ENCODE peak calls at places on chromosomes 7 and 10, in nine cellular contexts. One of them, this sample, is unnamed.

GRCh38 chr10:13930123-13930522 is 343.4 kb downstream of the PRPF18 start:
- DNase-seq in endothelial cell of umbilical vein: no peak
- DNase-seq in adrenal gland: no peak
- DNase-seq in IMR-90: no peak
- DNase-seq in HCT116: no peak
- DNase-seq in transverse colon: no peak
- DNase-seq in A549: no peak
- DNase-seq in erythroblast: peak
- DNase-seq in lower leg skin: no peak
- DNase-seq in this sample: no peak

GRCh38 chr7:64993901-64994300 is 3.1 kb upstream of the ZNF117 start:
- DNase-seq in endothelial cell of umbilical vein: no peak
- DNase-seq in adrenal gland: no peak
- DNase-seq in IMR-90: no peak
- DNase-seq in HCT116: no peak
- DNase-seq in transverse colon: no peak
- DNase-seq in A549: no peak
- DNase-seq in erythroblast: no peak
- DNase-seq in lower leg skin: no peak
- DNase-seq in this sample: no peak

GRCh38 chr7:41656357-41656756 is 46.5 kb downstream of the INHBA start:
- DNase-seq in endothelial cell of umbilical vein: peak
- DNase-seq in adrenal gland: no peak
- DNase-seq in IMR-90: peak
- DNase-seq in HCT116: no peak
- DNase-seq in transverse colon: no peak
- DNase-seq in A549: no peak
- DNase-seq in erythroblast: no peak
- DNase-seq in lower leg skin: no peak
- DNase-seq in this sample: no peak

GRCh38 chr7:3427957-3428356 is 126.9 kb downstream of the SDK1 start:
- DNase-seq in endothelial cell of umbilical vein: no peak
- DNase-seq in adrenal gland: no peak
- DNase-seq in IMR-90: no peak
- DNase-seq in HCT116: peak
- DNase-seq in transverse colon: no peak
- DNase-seq in A549: no peak
- DNase-seq in erythroblast: no peak
- DNase-seq in lower leg skin: no peak
- DNase-seq in this sample: no peak

GRCh38 chr7:24669971-24670591 is 87.2 kb downstream of the GSDME start:
- DNase-seq in endothelial cell of umbilical vein: peak
- DNase-seq in adrenal gland: no peak
- DNase-seq in IMR-90: no peak
- DNase-seq in HCT116: no peak
- DNase-seq in transverse colon: no peak
- DNase-seq in A549: no peak
- DNase-seq in erythroblast: no peak
- DNase-seq in lower leg skin: no peak
- DNase-seq in this sample: no peak

GRCh38 chr10:114893248-114893647 is 44.7 kb upstream of the TRUB1 start:
- DNase-seq in endothelial cell of umbilical vein: no peak
- DNase-seq in adrenal gland: no peak
- DNase-seq in IMR-90: peak
- DNase-seq in HCT116: peak
- DNase-seq in transverse colon: no peak
- DNase-seq in A549: no peak
- DNase-seq in erythroblast: peak
- DNase-seq in lower leg skin: no peak
- DNase-seq in this sample: no peak

GRCh38 chr10:106182542-106182941 is 982.0 kb downstream of the SORCS1 start:
- DNase-seq in endothelial cell of umbilical vein: no peak
- DNase-seq in adrenal gland: no peak
- DNase-seq in IMR-90: no peak
- DNase-seq in HCT116: no peak
- DNase-seq in transverse colon: no peak
- DNase-seq in A549: no peak
- DNase-seq in erythroblast: no peak
- DNase-seq in lower leg skin: no peak
- DNase-seq in this sample: no peak

GRCh38 chr10:90032519-90032918 is 331.1 kb downstream of the KIF20B start:
- DNase-seq in endothelial cell of umbilical vein: no peak
- DNase-seq in adrenal gland: no peak
- DNase-seq in IMR-90: no peak
- DNase-seq in HCT116: no peak
- DNase-seq in transverse colon: no peak
- DNase-seq in A549: no peak
- DNase-seq in erythroblast: no peak
- DNase-seq in lower leg skin: no peak
- DNase-seq in this sample: no peak

GRCh38 chr7:132590162-132590561 is 13.9 kb upstream of the PLXNA4 start:
- DNase-seq in endothelial cell of umbilical vein: peak
- DNase-seq in adrenal gland: no peak
- DNase-seq in IMR-90: no peak
- DNase-seq in HCT116: no peak
- DNase-seq in transverse colon: no peak
- DNase-seq in A549: no peak
- DNase-seq in erythroblast: no peak
- DNase-seq in lower leg skin: no peak
- DNase-seq in this sample: no peak

GRCh38 chr10:13971586-13972475 is 358.9 kb downstream of the FRMD4A start:
- DNase-seq in endothelial cell of umbilical vein: peak
- DNase-seq in adrenal gland: no peak
- DNase-seq in IMR-90: peak
- DNase-seq in HCT116: no peak
- DNase-seq in transverse colon: no peak
- DNase-seq in A549: no peak
- DNase-seq in erythroblast: no peak
- DNase-seq in lower leg skin: no peak
- DNase-seq in this sample: no peak

GRCh38 chr7:143384741-143385631 is 3.8 kb downstream of the ZYX start:
- DNase-seq in endothelial cell of umbilical vein: no peak
- DNase-seq in adrenal gland: no peak
- DNase-seq in IMR-90: no peak
- DNase-seq in HCT116: no peak
- DNase-seq in transverse colon: no peak
- DNase-seq in A549: no peak
- DNase-seq in erythroblast: no peak
- DNase-seq in lower leg skin: peak
- DNase-seq in this sample: no peak
- TF ChIP-seq POLR2A in endothelial cell of umbilical vein: peak
- TF ChIP-seq POLR2A in adrenal gland: no peak
- TF ChIP-seq POLR2A in IMR-90: no peak
- TF ChIP-seq POLR2A in HCT116: no peak
- TF ChIP-seq POLR2A in transverse colon: no peak
- TF ChIP-seq POLR2A in A549: no peak
- TF ChIP-seq POLR2A in erythroblast: no peak
- TF ChIP-seq POLR2A in lower leg skin: no peak
- TF ChIP-seq POLR2A in this sample: no peak

GRCh38 chr10:72274730-72275350 is 1.1 kb downstream of the DDIT4 start:
- DNase-seq in endothelial cell of umbilical vein: peak
- DNase-seq in adrenal gland: peak
- DNase-seq in IMR-90: peak
- DNase-seq in HCT116: no peak
- DNase-seq in transverse colon: peak
- DNase-seq in A549: peak
- DNase-seq in erythroblast: peak
- DNase-seq in lower leg skin: peak
- DNase-seq in this sample: no peak

GRCh38 chr10:72272689-72273409 is 875 bp upstream of the DDIT4 start:
- DNase-seq in endothelial cell of umbilical vein: peak
- DNase-seq in adrenal gland: peak
- DNase-seq in IMR-90: peak
- DNase-seq in HCT116: peak
- DNase-seq in transverse colon: peak
- DNase-seq in A549: peak
- DNase-seq in erythroblast: peak
- DNase-seq in lower leg skin: peak
- DNase-seq in this sample: peak

GRCh38 chr10:72274213-72274729 is 547 bp downstream of the DDIT4 start:
- DNase-seq in endothelial cell of umbilical vein: no peak
- DNase-seq in adrenal gland: peak
- DNase-seq in IMR-90: peak
- DNase-seq in HCT116: no peak
- DNase-seq in transverse colon: no peak
- DNase-seq in A549: no peak
- DNase-seq in erythroblast: no peak
- DNase-seq in lower leg skin: no peak
- DNase-seq in this sample: no peak

GRCh38 chr10:72275351-72276012 is 1.8 kb downstream of the DDIT4 start:
- DNase-seq in endothelial cell of umbilical vein: no peak
- DNase-seq in adrenal gland: peak
- DNase-seq in IMR-90: peak
- DNase-seq in HCT116: no peak
- DNase-seq in transverse colon: peak
- DNase-seq in A549: no peak
- DNase-seq in erythroblast: peak
- DNase-seq in lower leg skin: no peak
- DNase-seq in this sample: no peak

GRCh38 chr10:72273410-72274212 is at the start of gene DDIT4:
- DNase-seq in endothelial cell of umbilical vein: peak
- DNase-seq in adrenal gland: peak
- DNase-seq in IMR-90: peak
- DNase-seq in HCT116: peak
- DNase-seq in transverse colon: peak
- DNase-seq in A549: peak
- DNase-seq in erythroblast: peak
- DNase-seq in lower leg skin: peak
- DNase-seq in this sample: peak
- TF ChIP-seq POLR2A in endothelial cell of umbilical vein: peak
- TF ChIP-seq POLR2A in adrenal gland: peak
- TF ChIP-seq POLR2A in IMR-90: peak
- TF ChIP-seq POLR2A in HCT116: peak
- TF ChIP-seq POLR2A in transverse colon: peak
- TF ChIP-seq POLR2A in A549: peak
- TF ChIP-seq POLR2A in erythroblast: peak
- TF ChIP-seq POLR2A in lower leg skin: no peak
- TF ChIP-seq POLR2A in this sample: peak

DNA sequence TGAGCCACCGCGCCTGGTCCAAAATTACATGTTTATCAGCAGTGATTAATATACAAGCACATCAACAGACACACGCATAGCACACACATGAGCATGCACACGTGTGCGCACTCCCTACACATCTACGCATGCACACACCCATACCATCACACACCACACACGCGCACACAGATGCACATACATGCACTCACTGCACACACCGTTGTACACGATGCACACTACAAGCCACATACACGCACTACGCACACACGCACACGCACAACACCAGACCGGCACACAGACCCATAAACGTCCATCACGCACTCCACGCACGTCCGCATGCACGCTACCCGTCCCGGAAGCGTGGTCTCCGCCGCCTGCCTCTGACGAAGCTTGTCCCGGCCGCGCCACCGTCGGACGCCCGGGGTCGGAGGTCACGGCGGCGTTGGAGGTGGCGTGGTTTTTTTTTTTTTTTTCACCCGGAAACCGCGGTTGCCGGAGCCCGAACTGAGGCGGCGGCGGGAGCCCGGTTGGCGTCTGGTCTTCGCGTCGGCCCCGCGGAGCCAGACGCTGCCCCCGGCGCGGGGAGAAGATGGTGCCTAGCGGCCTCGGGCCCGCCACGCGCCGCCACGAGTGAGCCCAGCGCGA is at the start of gene TMEM248:
- DNase-seq in endothelial cell of umbilical vein: peak
- DNase-seq in adrenal gland: peak
- DNase-seq in IMR-90: peak
- DNase-seq in HCT116: peak
- DNase-seq in transverse colon: peak
- DNase-seq in A549: peak
- DNase-seq in erythroblast: peak
- DNase-seq in lower leg skin: peak
- DNase-seq in this sample: peak
- TF ChIP-seq POLR2A in endothelial cell of umbilical vein: peak
- TF ChIP-seq POLR2A in adrenal gland: no peak
- TF ChIP-seq POLR2A in IMR-90: peak
- TF ChIP-seq POLR2A in HCT116: peak
- TF ChIP-seq POLR2A in transverse colon: peak
- TF ChIP-seq POLR2A in A549: peak
- TF ChIP-seq POLR2A in erythroblast: peak
- TF ChIP-seq POLR2A in lower leg skin: no peak
- TF ChIP-seq POLR2A in this sample: peak

DNA sequence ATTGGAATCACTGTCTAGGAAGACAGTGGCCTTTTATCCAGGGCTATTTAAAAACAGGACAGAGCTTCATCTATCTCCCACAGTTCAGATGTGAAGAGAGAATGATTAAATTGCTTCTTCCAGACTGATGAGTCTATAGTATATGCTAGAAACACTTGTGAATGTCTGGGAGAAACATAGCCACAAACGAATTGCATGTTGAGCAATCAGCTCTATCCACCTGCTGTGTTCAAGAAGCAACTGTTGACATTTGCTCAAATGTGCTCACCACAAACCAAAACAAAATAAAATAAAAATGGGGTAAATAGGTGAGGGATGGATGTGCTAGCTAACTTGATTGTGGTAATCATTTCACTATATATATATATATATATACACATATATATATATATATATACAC is 195.1 kb downstream of the HECW1 start:
- DNase-seq in endothelial cell of umbilical vein: no peak
- DNase-seq in adrenal gland: no peak
- DNase-seq in IMR-90: no peak
- DNase-seq in HCT116: no peak
- DNase-seq in transverse colon: no peak
- DNase-seq in A549: no peak
- DNase-seq in erythroblast: no peak
- DNase-seq in lower leg skin: no peak
- DNase-seq in this sample: no peak
- TF ChIP-seq POLR2A in endothelial cell of umbilical vein: no peak
- TF ChIP-seq POLR2A in adrenal gland: no peak
- TF ChIP-seq POLR2A in IMR-90: no peak
- TF ChIP-seq POLR2A in HCT116: no peak
- TF ChIP-seq POLR2A in transverse colon: no peak
- TF ChIP-seq POLR2A in A549: no peak
- TF ChIP-seq POLR2A in erythroblast: no peak
- TF ChIP-seq POLR2A in lower leg skin: no peak
- TF ChIP-seq POLR2A in this sample: no peak